ENCODE peak calls at places on chromosomes 2 and 18, in seven cellular contexts. N, D, Q, X, V, F and K are unnamed samples.

GRCh38 chr2:29946465-29946864 is 25.1 kb upstream of the ALK start:
- DNase-seq in N (no peak), D (no peak), Q (no peak), X (no peak), V (no peak), F (no peak), K (no peak)

GRCh38 chr2:188348974-188349500 is 57.4 kb downstream of the GULP1 start:
- DNase-seq in N (no peak), D (no peak), Q (no peak), X (no peak), V (no peak), F (no peak), K (peak)

GRCh38 chr2:12979066-12979465 is 262.3 kb downstream of the TRIB2 start:
- DNase-seq in N (no peak), D (no peak), Q (no peak), X (no peak), V (no peak), F (no peak), K (no peak)

GRCh38 chr18:80244956-80245730 is 2.2 kb downstream of the PARD6G start:
- DNase-seq in N (no peak), D (no peak), Q (no peak), X (no peak), V (no peak), F (peak), K (no peak)

GRCh38 chr2:172995323-172996244 is 80.1 kb upstream of the MAP3K20 start:
- DNase-seq in N (no peak), D (peak), Q (no peak), X (peak), V (no peak), F (peak), K (peak)

GRCh38 chr2:205763708-205764501 is 81.6 kb downstream of the NRP2 start:
- DNase-seq in N (peak), D (peak), Q (peak), X (peak), V (peak), F (peak), K (peak)

GRCh38 chr2:49271060-49271665 is 116.8 kb upstream of the FSHR start:
- DNase-seq in N (no peak), D (no peak), Q (no peak), X (no peak), V (no peak), F (no peak), K (no peak)

GRCh38 chr18:23495723-23496440 is 7.4 kb upstream of the RMC1 start:
- DNase-seq in N (no peak), D (no peak), Q (no peak), X (no peak), V (no peak), F (no peak), K (no peak)

GRCh38 chr2:226796012-226796839 is 3.4 kb downstream of the IRS1 start:
- DNase-seq in N (no peak), D (no peak), Q (no peak), X (no peak), V (no peak), F (no peak), K (peak)

GRCh38 chr2:113114224-113114945 is 13.0 kb upstream of the IL1RN start:
- DNase-seq in N (no peak), D (no peak), Q (no peak), X (no peak), V (no peak), F (no peak), K (no peak)
- H4K8ac ChIP-seq in N (no peak), D (no peak), Q (no peak), X (no peak), V (no peak), F (no peak), K (no peak)

GRCh38 chr18:47926101-47926850 is 4.2 kb downstream of the SMAD2 start:
- DNase-seq in N (no peak), D (no peak), Q (no peak), X (peak), V (no peak), F (no peak), K (no peak)
- H4K8ac ChIP-seq in N (no peak), D (no peak), Q (no peak), X (no peak), V (no peak), F (no peak), K (no peak)

DNA sequence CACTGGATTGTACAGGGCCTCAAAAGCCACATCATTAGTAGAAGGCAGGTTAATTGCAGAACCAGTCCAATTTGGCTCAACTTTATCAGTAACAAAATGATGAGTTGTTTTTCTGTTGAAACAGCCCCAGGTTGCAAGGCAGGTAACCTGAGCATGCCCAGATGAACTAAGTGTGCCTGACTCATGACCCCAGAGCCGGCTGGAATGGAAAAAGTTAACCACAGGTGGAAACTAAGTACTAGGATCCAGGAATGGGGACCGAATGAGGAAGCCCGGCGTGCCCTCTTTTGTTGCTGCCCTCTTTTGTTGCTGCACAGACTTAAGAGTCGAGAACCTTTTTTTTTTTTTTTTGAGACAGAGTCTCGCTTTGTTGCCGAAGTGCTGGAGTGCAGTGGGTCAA is 79.5 kb upstream of the YWHAQ start:
- DNase-seq in N (no peak), D (no peak), Q (no peak), X (no peak), V (no peak), F (peak), K (no peak)
- H4K8ac ChIP-seq in N (no peak), D (no peak), Q (no peak), X (no peak), V (no peak), F (no peak), K (no peak)

GRCh38 chr18:43592268-43592667 is 315.0 kb upstream of the SYT4 start:
- DNase-seq in N (no peak), D (no peak), Q (no peak), X (no peak), V (no peak), F (no peak), K (no peak)
- H4K8ac ChIP-seq in N (no peak), D (no peak), Q (no peak), X (no peak), V (no peak), F (no peak), K (no peak)

GRCh38 chr2:164220250-164220649 is 401.0 kb downstream of the GRB14 start:
- DNase-seq in N (no peak), D (no peak), Q (no peak), X (no peak), V (no peak), F (no peak), K (no peak)
- H4K8ac ChIP-seq in N (no peak), D (no peak), Q (no peak), X (no peak), V (no peak), F (no peak), K (no peak)

GRCh38 chr2:207632575-207633492 is 7.6 kb upstream of the METTL21A start:
- DNase-seq in N (no peak), D (peak), Q (no peak), X (peak), V (no peak), F (peak), K (peak)
- H4K8ac ChIP-seq in N (no peak), D (no peak), Q (no peak), X (no peak), V (no peak), F (no peak), K (no peak)

GRCh38 chr2:108925286-108925685 is 63.7 kb downstream of the EDAR start:
- DNase-seq in N (no peak), D (no peak), Q (no peak), X (no peak), V (no peak), F (no peak), K (no peak)
- H4K8ac ChIP-seq in N (no peak), D (no peak), Q (no peak), X (no peak), V (no peak), F (no peak), K (no peak)

DNA sequence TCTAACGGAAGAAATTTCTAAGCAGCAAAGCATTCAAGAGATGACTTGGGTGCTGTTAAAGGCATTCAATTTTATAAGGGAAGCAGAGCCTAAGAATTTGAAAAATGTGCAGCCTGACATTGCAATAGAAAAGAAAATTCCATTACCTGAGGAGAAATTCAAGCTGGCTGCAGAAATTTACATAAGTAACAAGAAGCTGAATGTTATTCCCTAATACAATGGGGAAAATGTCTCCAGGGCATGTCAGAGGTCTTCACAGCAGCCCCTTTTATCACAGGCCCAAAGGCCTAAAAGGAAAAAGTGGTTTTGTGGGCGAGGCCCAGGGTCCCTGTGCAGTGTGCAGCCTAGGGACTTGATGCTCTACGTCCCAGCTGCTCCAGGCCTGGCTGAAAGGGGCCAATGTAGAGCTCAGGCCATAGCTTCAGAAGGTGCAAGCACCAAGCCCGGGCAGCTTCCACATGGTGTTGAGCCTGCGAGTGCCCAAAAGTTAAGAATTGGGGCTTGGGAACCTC is 306.7 kb downstream of the RDH14 start:
- DNase-seq in N (no peak), D (no peak), Q (peak), X (peak), V (no peak), F (peak), K (no peak)
- H4K8ac ChIP-seq in N (peak), D (no peak), Q (no peak), X (no peak), V (no peak), F (no peak), K (no peak)

GRCh38 chr18:67977067-67977616 is 460.6 kb upstream of the DSEL start:
- DNase-seq in N (no peak), D (no peak), Q (no peak), X (no peak), V (no peak), F (no peak), K (no peak)
- H4K8ac ChIP-seq in N (no peak), D (no peak), Q (no peak), X (no peak), V (peak), F (no peak), K (no peak)

GRCh38 chr2:39640107-39640506 is 25.6 kb upstream of the TMEM178A start:
- DNase-seq in N (no peak), D (no peak), Q (no peak), X (no peak), V (no peak), F (no peak), K (no peak)

GRCh38 chr2:39631715-39632114 is 34.0 kb upstream of the TMEM178A start:
- DNase-seq in N (no peak), D (peak), Q (no peak), X (no peak), V (no peak), F (peak), K (peak)

GRCh38 chr2:39640681-39641080 is 25.0 kb upstream of the TMEM178A start:
- DNase-seq in N (no peak), D (no peak), Q (no peak), X (no peak), V (no peak), F (no peak), K (no peak)

GRCh38 chr2:39632871-39633270 is 32.8 kb upstream of the TMEM178A start:
- DNase-seq in N (no peak), D (no peak), Q (no peak), X (no peak), V (no peak), F (no peak), K (peak)

DNA sequence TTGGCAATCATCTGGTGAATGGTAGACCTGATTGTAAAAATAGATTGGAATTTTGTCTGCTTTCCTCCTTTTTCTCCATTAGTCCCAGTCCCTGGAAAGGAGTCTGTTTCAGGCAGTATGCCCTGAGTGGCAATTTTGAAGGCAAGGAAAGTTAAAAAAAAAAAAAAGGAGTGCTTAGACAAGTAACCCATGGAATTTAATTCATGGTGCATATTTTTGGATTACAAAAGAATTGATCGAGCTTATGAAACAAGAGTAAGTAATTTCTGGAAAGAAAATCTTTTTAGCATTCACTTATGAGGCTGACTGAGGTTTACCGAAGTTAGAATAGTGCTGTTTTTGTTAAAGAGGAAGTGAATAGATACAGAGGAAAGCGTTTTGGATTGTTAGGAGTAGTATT is 29.4 kb upstream of the TMEM178A start:
- DNase-seq in N (no peak), D (no peak), Q (no peak), X (no peak), V (no peak), F (no peak), K (no peak)
- H4K8ac ChIP-seq in N (no peak), D (no peak), Q (no peak), X (no peak), V (no peak), F (no peak), K (no peak)